ENCODE peak calls at places on chromosomes 7 and 10, in four cellular contexts. T is HL-60, S is NCI-H2081, A is fibroblast of the aortic adventitia. X is an unnamed sample.

GRCh38 chr10:129136866-129137415 is 330.1 kb upstream of the MGMT start:
- DNase-seq in A (no peak), T (no peak), S (no peak), X (no peak)

GRCh38 chr7:122975341-122975740 is 20.2 kb downstream of the TAS2R16 start:
- DNase-seq in A (peak), T (no peak), S (no peak), X (peak)

GRCh38 chr10:47189802-47190201 is 110.2 kb upstream of the GDF10 start:
- DNase-seq in T (no peak), S (peak), A (no peak), X (no peak)

GRCh38 chr7:107396990-107397389 is 72.9 kb upstream of the GPR22 start:
- DNase-seq in T (peak), S (peak), A (no peak), X (peak)

GRCh38 chr10:18456984-18457383 is 194.4 kb downstream of the NSUN6 start:
- DNase-seq in S (no peak), A (no peak), T (no peak), X (peak)

GRCh38 chr7:85522070-85522469 is 335.2 kb upstream of the SEMA3D start:
- DNase-seq in S (no peak), A (no peak), T (no peak), X (no peak)

GRCh38 chr7:83798489-83798888 is 149.6 kb upstream of the SEMA3E start:
- DNase-seq in S (no peak), T (peak), A (no peak), X (no peak)

GRCh38 chr7:138163800-138164199 is 87.5 kb downstream of the AKR1D1 start:
- DNase-seq in A (no peak), S (no peak), T (no peak), X (no peak)

GRCh38 chr10:110101464-110102144 is 93.8 kb downstream of the ADD3 start:
- DNase-seq in T (no peak), S (no peak), A (no peak), X (peak)

GRCh38 chr7:105902325-105902911 is 26.0 kb upstream of the ATXN7L1 start:
- DNase-seq in A (no peak), S (no peak), T (no peak), X (no peak)

GRCh38 chr10:132516771-132517725 is 20.5 kb upstream of the INPP5A start:
- DNase-seq in S (no peak), T (no peak), A (peak), X (peak)

GRCh38 chr7:74454948-74455804 is 1.5 kb downstream of the GTF2IRD1 start:
- DNase-seq in T (no peak), A (no peak), S (no peak), X (peak)

GRCh38 chr7:67738-68395 is 124.5 kb upstream of the FAM20C start:
- DNase-seq in A (peak), S (no peak), T (no peak), X (peak)

GRCh38 chr10:33345236-33345635 is 10.8 kb upstream of the NRP1 start:
- DNase-seq in S (no peak), A (no peak), T (no peak), X (no peak)